ENCODE peak calls at places on chromosomes 7 and 10, in seven cellular contexts. R, E, Z, N, S, B and Y are unnamed samples.

GRCh38 chr7:49001610-49002033 is 77.3 kb downstream of the CDC14C start:
- DNase-seq in S (peak), E (no peak), N (peak), B (peak), R (no peak), Z (no peak), Y (peak)

GRCh38 chr10:12287772-12288171 is 61.6 kb upstream of the CAMK1D start:
- DNase-seq in Z (no peak), R (no peak), E (no peak), N (peak), B (no peak), S (no peak), Y (no peak)

GRCh38 chr10:69655868-69656555 is 26.0 kb downstream of the FAM241B start:
- DNase-seq in Z (no peak), S (no peak), R (no peak), B (peak), N (no peak), E (no peak), Y (no peak)

GRCh38 chr7:114689391-114689790 is 232.5 kb upstream of the MDFIC start:
- DNase-seq in Z (peak), E (no peak), N (no peak), R (no peak), B (no peak), S (no peak), Y (no peak)

GRCh38 chr7:70316745-70317144 is 718.5 kb downstream of the AUTS2 start:
- DNase-seq in B (no peak), Z (no peak), S (no peak), R (no peak), N (no peak), E (peak), Y (no peak)

GRCh38 chr7:83684928-83685327 is 36.0 kb upstream of the SEMA3E start:
- DNase-seq in E (no peak), N (peak), Z (no peak), S (no peak), B (peak), R (no peak), Y (peak)

GRCh38 chr7:26664735-26665420 is 199.5 kb downstream of the SKAP2 start:
- DNase-seq in E (no peak), S (no peak), R (no peak), B (no peak), Z (no peak), N (peak), Y (no peak)

GRCh38 chr10:119517235-119518141 is 25.0 kb downstream of the RGS10 start:
- DNase-seq in N (no peak), S (no peak), R (peak), Z (peak), E (no peak), B (no peak), Y (no peak)

GRCh38 chr10:133459454-133460207 is 5.9 kb downstream of the SCART1 start:
- DNase-seq in Z (no peak), B (peak), N (no peak), E (no peak), S (no peak), R (peak), Y (no peak)

GRCh38 chr7:38775503-38775902 is 133.5 kb downstream of the VPS41 start:
- DNase-seq in E (no peak), Z (no peak), B (no peak), S (no peak), N (no peak), R (no peak), Y (no peak)